ENCODE peak calls at places on chromosomes 16 and 17, in six cellular contexts. One of them, this sample, is unnamed.

GRCh38 chr16:3736116-3736515 is 18.8 kb upstream of the TRAP1 start:
- DNase-seq in HFFc6: no peak
- DNase-seq in activated effector memory CD4-positive, alpha-beta T cell treated with Interleukin-2 at 50 U/mL for 16 hours: no peak
- DNase-seq in HFF-Myc: no peak
- DNase-seq in activated B cell treated with CpG ODN at 0.5 μM for 24 hours: no peak
- DNase-seq in AG08395: no peak
- DNase-seq in this sample: no peak

GRCh38 chr17:1110844-1111598 is 68.8 kb downstream of the ABR start:
- DNase-seq in HFFc6: peak
- DNase-seq in activated effector memory CD4-positive, alpha-beta T cell treated with Interleukin-2 at 50 U/mL for 16 hours: no peak
- DNase-seq in HFF-Myc: peak
- DNase-seq in activated B cell treated with CpG ODN at 0.5 μM for 24 hours: no peak
- DNase-seq in AG08395: peak
- DNase-seq in this sample: peak

GRCh38 chr16:68146583-68146982 is 61.4 kb downstream of the NFATC3 start:
- DNase-seq in HFFc6: no peak
- DNase-seq in activated effector memory CD4-positive, alpha-beta T cell treated with Interleukin-2 at 50 U/mL for 16 hours: no peak
- DNase-seq in HFF-Myc: peak
- DNase-seq in activated B cell treated with CpG ODN at 0.5 μM for 24 hours: no peak
- DNase-seq in AG08395: peak
- DNase-seq in this sample: no peak

GRCh38 chr16:66270333-66270927 is 96.1 kb upstream of the CDH5 start:
- DNase-seq in HFFc6: peak
- DNase-seq in activated effector memory CD4-positive, alpha-beta T cell treated with Interleukin-2 at 50 U/mL for 16 hours: peak
- DNase-seq in HFF-Myc: no peak
- DNase-seq in activated B cell treated with CpG ODN at 0.5 μM for 24 hours: peak
- DNase-seq in AG08395: peak
- DNase-seq in this sample: peak

GRCh38 chr16:67207857-67208524 is 9.1 kb downstream of the ELMO3 start:
- DNase-seq in HFFc6: peak
- DNase-seq in activated effector memory CD4-positive, alpha-beta T cell treated with Interleukin-2 at 50 U/mL for 16 hours: no peak
- DNase-seq in HFF-Myc: peak
- DNase-seq in activated B cell treated with CpG ODN at 0.5 μM for 24 hours: no peak
- DNase-seq in AG08395: peak
- DNase-seq in this sample: no peak

GRCh38 chr16:10182186-10182683 is at the start of gene GRIN2A:
- DNase-seq in HFFc6: no peak
- DNase-seq in activated effector memory CD4-positive, alpha-beta T cell treated with Interleukin-2 at 50 U/mL for 16 hours: no peak
- DNase-seq in HFF-Myc: no peak
- DNase-seq in activated B cell treated with CpG ODN at 0.5 μM for 24 hours: peak
- DNase-seq in AG08395: no peak
- DNase-seq in this sample: no peak

GRCh38 chr17:79201119-79201518 is 126.5 kb downstream of the ENGASE start:
- DNase-seq in HFFc6: no peak
- DNase-seq in activated effector memory CD4-positive, alpha-beta T cell treated with Interleukin-2 at 50 U/mL for 16 hours: no peak
- DNase-seq in HFF-Myc: no peak
- DNase-seq in activated B cell treated with CpG ODN at 0.5 μM for 24 hours: no peak
- DNase-seq in AG08395: no peak
- DNase-seq in this sample: no peak

GRCh38 chr17:66747561-66748275 is 87.2 kb upstream of the CACNG5 start:
- DNase-seq in HFFc6: peak
- DNase-seq in activated effector memory CD4-positive, alpha-beta T cell treated with Interleukin-2 at 50 U/mL for 16 hours: no peak
- DNase-seq in HFF-Myc: no peak
- DNase-seq in activated B cell treated with CpG ODN at 0.5 μM for 24 hours: no peak
- DNase-seq in AG08395: peak
- DNase-seq in this sample: no peak

GRCh38 chr16:49019826-49020401 is 261.7 kb downstream of the CBLN1 start:
- DNase-seq in HFFc6: no peak
- DNase-seq in activated effector memory CD4-positive, alpha-beta T cell treated with Interleukin-2 at 50 U/mL for 16 hours: no peak
- DNase-seq in HFF-Myc: no peak
- DNase-seq in activated B cell treated with CpG ODN at 0.5 μM for 24 hours: no peak
- DNase-seq in AG08395: no peak
- DNase-seq in this sample: no peak

GRCh38 chr17:8922451-8922850 is 43.1 kb downstream of the PIK3R5 start:
- DNase-seq in HFFc6: peak
- DNase-seq in activated effector memory CD4-positive, alpha-beta T cell treated with Interleukin-2 at 50 U/mL for 16 hours: no peak
- DNase-seq in HFF-Myc: peak
- DNase-seq in activated B cell treated with CpG ODN at 0.5 μM for 24 hours: no peak
- DNase-seq in AG08395: peak
- DNase-seq in this sample: no peak

GRCh38 chr16:66651474-66651765 is 45.1 kb downstream of the CMTM4 start:
- DNase-seq in HFFc6: no peak
- DNase-seq in activated effector memory CD4-positive, alpha-beta T cell treated with Interleukin-2 at 50 U/mL for 16 hours: no peak
- DNase-seq in HFF-Myc: no peak
- DNase-seq in activated B cell treated with CpG ODN at 0.5 μM for 24 hours: no peak
- DNase-seq in AG08395: no peak
- DNase-seq in this sample: no peak

GRCh38 chr17:65797809-65798208 is 236.4 kb upstream of the AXIN2 start:
- DNase-seq in HFFc6: no peak
- DNase-seq in activated effector memory CD4-positive, alpha-beta T cell treated with Interleukin-2 at 50 U/mL for 16 hours: no peak
- DNase-seq in HFF-Myc: no peak
- DNase-seq in activated B cell treated with CpG ODN at 0.5 μM for 24 hours: no peak
- DNase-seq in AG08395: no peak
- DNase-seq in this sample: no peak

GRCh38 chr17:50845260-50846147 is 10.1 kb downstream of the WFIKKN2 start:
- DNase-seq in HFFc6: peak
- DNase-seq in activated effector memory CD4-positive, alpha-beta T cell treated with Interleukin-2 at 50 U/mL for 16 hours: no peak
- DNase-seq in HFF-Myc: no peak
- DNase-seq in activated B cell treated with CpG ODN at 0.5 μM for 24 hours: no peak
- DNase-seq in AG08395: peak
- DNase-seq in this sample: peak

GRCh38 chr17:38879878-38880727 is 10.2 kb downstream of the LASP1 start:
- DNase-seq in HFFc6: peak
- DNase-seq in activated effector memory CD4-positive, alpha-beta T cell treated with Interleukin-2 at 50 U/mL for 16 hours: no peak
- DNase-seq in HFF-Myc: no peak
- DNase-seq in activated B cell treated with CpG ODN at 0.5 μM for 24 hours: no peak
- DNase-seq in AG08395: peak
- DNase-seq in this sample: peak

GRCh38 chr17:48608494-48608834 is 2.4 kb downstream of the HOXB7 start:
- DNase-seq in HFFc6: no peak
- DNase-seq in activated effector memory CD4-positive, alpha-beta T cell treated with Interleukin-2 at 50 U/mL for 16 hours: no peak
- DNase-seq in HFF-Myc: no peak
- DNase-seq in activated B cell treated with CpG ODN at 0.5 μM for 24 hours: no peak
- DNase-seq in AG08395: no peak
- DNase-seq in this sample: no peak

GRCh38 chr16:70712942-70713341 is 27.1 kb upstream of the MTSS2 start:
- DNase-seq in HFFc6: no peak
- DNase-seq in activated effector memory CD4-positive, alpha-beta T cell treated with Interleukin-2 at 50 U/mL for 16 hours: no peak
- DNase-seq in HFF-Myc: no peak
- DNase-seq in activated B cell treated with CpG ODN at 0.5 μM for 24 hours: no peak
- DNase-seq in AG08395: no peak
- DNase-seq in this sample: no peak

GRCh38 chr17:76713765-76714164 is 3.0 kb upstream of the MXRA7 start:
- DNase-seq in HFFc6: no peak
- DNase-seq in activated effector memory CD4-positive, alpha-beta T cell treated with Interleukin-2 at 50 U/mL for 16 hours: no peak
- DNase-seq in HFF-Myc: no peak
- DNase-seq in activated B cell treated with CpG ODN at 0.5 μM for 24 hours: no peak
- DNase-seq in AG08395: no peak
- DNase-seq in this sample: no peak

GRCh38 chr17:75877752-75878173 is 618 bp downstream of the TRIM47 start:
- DNase-seq in HFFc6: peak
- DNase-seq in activated effector memory CD4-positive, alpha-beta T cell treated with Interleukin-2 at 50 U/mL for 16 hours: peak
- DNase-seq in HFF-Myc: no peak
- DNase-seq in activated B cell treated with CpG ODN at 0.5 μM for 24 hours: peak
- DNase-seq in AG08395: peak
- DNase-seq in this sample: peak

GRCh38 chr17:34154916-34155730 is 100.0 kb upstream of the CCL2 start:
- DNase-seq in HFFc6: no peak
- DNase-seq in activated effector memory CD4-positive, alpha-beta T cell treated with Interleukin-2 at 50 U/mL for 16 hours: no peak
- DNase-seq in HFF-Myc: no peak
- DNase-seq in activated B cell treated with CpG ODN at 0.5 μM for 24 hours: no peak
- DNase-seq in AG08395: no peak
- DNase-seq in this sample: no peak

GRCh38 chr17:44372036-44372435 is 8.4 kb upstream of the FAM171A2 start:
- DNase-seq in HFFc6: no peak
- DNase-seq in activated effector memory CD4-positive, alpha-beta T cell treated with Interleukin-2 at 50 U/mL for 16 hours: no peak
- DNase-seq in HFF-Myc: no peak
- DNase-seq in activated B cell treated with CpG ODN at 0.5 μM for 24 hours: no peak
- DNase-seq in AG08395: no peak
- DNase-seq in this sample: no peak

GRCh38 chr17:6172642-6173330 is 102.6 kb downstream of the WSCD1 start:
- DNase-seq in HFFc6: no peak
- DNase-seq in activated effector memory CD4-positive, alpha-beta T cell treated with Interleukin-2 at 50 U/mL for 16 hours: no peak
- DNase-seq in HFF-Myc: no peak
- DNase-seq in activated B cell treated with CpG ODN at 0.5 μM for 24 hours: no peak
- DNase-seq in AG08395: no peak
- DNase-seq in this sample: no peak

GRCh38 chr16:89711601-89712475 is 8.9 kb downstream of the VPS9D1 start:
- DNase-seq in HFFc6: peak
- DNase-seq in activated effector memory CD4-positive, alpha-beta T cell treated with Interleukin-2 at 50 U/mL for 16 hours: peak
- DNase-seq in HFF-Myc: no peak
- DNase-seq in activated B cell treated with CpG ODN at 0.5 μM for 24 hours: peak
- DNase-seq in AG08395: peak
- DNase-seq in this sample: no peak

GRCh38 chr17:18217412-18218015 is 7.9 kb upstream of the LLGL1 start:
- DNase-seq in HFFc6: peak
- DNase-seq in activated effector memory CD4-positive, alpha-beta T cell treated with Interleukin-2 at 50 U/mL for 16 hours: peak
- DNase-seq in HFF-Myc: no peak
- DNase-seq in activated B cell treated with CpG ODN at 0.5 μM for 24 hours: peak
- DNase-seq in AG08395: peak
- DNase-seq in this sample: peak

GRCh38 chr16:88705076-88705684 is 1.0 kb downstream of the RNF166 start:
- DNase-seq in HFFc6: no peak
- DNase-seq in activated effector memory CD4-positive, alpha-beta T cell treated with Interleukin-2 at 50 U/mL for 16 hours: peak
- DNase-seq in HFF-Myc: no peak
- DNase-seq in activated B cell treated with CpG ODN at 0.5 μM for 24 hours: no peak
- DNase-seq in AG08395: peak
- DNase-seq in this sample: no peak